ENCODE peak calls at places on chromosome 4, in nine cellular contexts. H, N, S, F, U, O, L, Y and E are unnamed samples.

GRCh38 chr4:172521171-172521570 is 647.4 kb upstream of the GALNT7 start:
- DNase-seq in L (no peak), U (no peak), S (no peak), N (no peak), H (no peak), Y (no peak), O (no peak), F (no peak), E (no peak)

GRCh38 chr4:20320232-20320631 is 68.5 kb downstream of the SLIT2 start:
- DNase-seq in H (no peak), Y (no peak), F (no peak), S (no peak), O (no peak), L (no peak), U (no peak), N (no peak), E (no peak)

GRCh38 chr4:141347738-141348524 is 127.2 kb downstream of the ZNF330 start:
- DNase-seq in O (no peak), N (no peak), L (no peak), H (no peak), S (no peak), U (no peak), Y (no peak), F (no peak), E (peak)

GRCh38 chr4:178356725-178357124 is 914.5 kb upstream of the AGA start:
- DNase-seq in S (no peak), Y (no peak), O (no peak), H (no peak), U (no peak), F (no peak), L (no peak), N (no peak), E (no peak)

GRCh38 chr4:170599894-170600293 is 510.1 kb upstream of the AADAT start:
- DNase-seq in U (no peak), H (no peak), N (no peak), F (no peak), O (no peak), Y (no peak), S (no peak), L (no peak), E (no peak)

GRCh38 chr4:5967783-5968182 is 50.4 kb downstream of the C4orf50 start:
- DNase-seq in H (no peak), Y (peak), L (no peak), O (no peak), U (no peak), F (no peak), N (no peak), S (no peak), E (no peak)

GRCh38 chr4:31058656-31059055 is 338.5 kb downstream of the PCDH7 start:
- DNase-seq in Y (no peak), H (no peak), L (no peak), N (no peak), F (no peak), O (no peak), S (no peak), U (no peak), E (no peak)

GRCh38 chr4:78560296-78560963 is 8.9 kb downstream of the ANXA3 start:
- DNase-seq in L (peak), U (no peak), O (no peak), Y (no peak), N (no peak), F (no peak), S (no peak), H (no peak), E (peak)

GRCh38 chr4:2803624-2804448 is 11.0 kb downstream of the SH3BP2 start:
- DNase-seq in N (no peak), S (no peak), Y (peak), U (peak), F (no peak), L (peak), H (no peak), O (peak), E (no peak)

GRCh38 chr4:64940698-64941097 is 531.4 kb upstream of the TECRL start:
- DNase-seq in N (no peak), S (no peak), O (no peak), U (no peak), F (no peak), Y (no peak), L (peak), H (no peak), E (peak)

GRCh38 chr4:83378426-83378825 is 43.8 kb upstream of the HPSE start:
- DNase-seq in H (no peak), U (no peak), N (no peak), S (no peak), Y (no peak), O (no peak), L (no peak), F (no peak), E (no peak)

GRCh38 chr4:56330691-56331090 is 56.6 kb downstream of the AASDH start:
- DNase-seq in S (no peak), U (no peak), H (no peak), N (no peak), L (no peak), Y (no peak), O (no peak), F (no peak), E (peak)

GRCh38 chr4:152500798-152501434 is 35.0 kb downstream of the FBXW7 start:
- DNase-seq in H (peak), U (no peak), L (peak), S (no peak), Y (no peak), O (no peak), N (peak), F (peak), E (peak)

GRCh38 chr4:2257361-2258001 is 4.4 kb downstream of the MXD4 start:
- DNase-seq in H (peak), Y (peak), F (no peak), O (peak), N (peak), U (peak), L (no peak), S (peak), E (no peak)

GRCh38 chr4:139247241-139247640 is 32.8 kb downstream of the MGARP start:
- DNase-seq in Y (no peak), S (no peak), L (no peak), O (no peak), N (no peak), U (no peak), F (no peak), H (no peak), E (peak)

GRCh38 chr4:113316879-113317278 is 267.4 kb downstream of the ANK2 start:
- DNase-seq in Y (no peak), N (no peak), L (no peak), S (no peak), O (no peak), F (no peak), U (no peak), H (no peak), E (no peak)

GRCh38 chr4:176323511-176324160 is 3.9 kb downstream of the SPCS3 start:
- DNase-seq in L (no peak), U (no peak), S (no peak), O (no peak), N (no peak), H (no peak), Y (no peak), F (no peak), E (no peak)

GRCh38 chr4:168811207-168811606 is 198.8 kb downstream of the CBR4 start:
- DNase-seq in H (no peak), Y (no peak), O (no peak), L (no peak), F (no peak), U (no peak), N (no peak), S (no peak), E (no peak)

GRCh38 chr4:65819192-65819591 is 148.9 kb upstream of the EPHA5 start:
- DNase-seq in O (no peak), S (no peak), F (no peak), Y (no peak), H (no peak), L (no peak), U (no peak), N (no peak), E (no peak)

GRCh38 chr4:166121897-166122296 is 248.9 kb downstream of the TLL1 start:
- DNase-seq in Y (no peak), U (no peak), L (no peak), S (no peak), F (no peak), H (no peak), N (no peak), O (no peak), E (no peak)

GRCh38 chr4:175703956-175704600 is 108.0 kb downstream of the GPM6A start:
- DNase-seq in H (no peak), N (no peak), Y (no peak), F (no peak), U (no peak), O (no peak), S (no peak), L (no peak), E (no peak)

GRCh38 chr4:6085028-6085942 is 67.1 kb upstream of the C4orf50 start:
- DNase-seq in U (no peak), Y (no peak), F (no peak), L (no peak), S (no peak), O (no peak), N (no peak), H (no peak), E (no peak)

GRCh38 chr4:117420966-117421365 is 335.6 kb upstream of the TRAM1L1 start:
- DNase-seq in U (no peak), S (no peak), L (no peak), Y (no peak), O (no peak), H (no peak), F (no peak), N (no peak), E (no peak)

GRCh38 chr4:82784615-82785247 is 13.9 kb downstream of the SCD5 start:
- DNase-seq in L (peak), U (no peak), N (no peak), O (no peak), Y (no peak), H (no peak), S (no peak), F (no peak), E (peak)

GRCh38 chr4:159283697-159284492 is 181.0 kb downstream of the RAPGEF2 start:
- DNase-seq in U (no peak), F (no peak), H (no peak), L (peak), N (no peak), Y (no peak), O (no peak), S (no peak), E (peak)

GRCh38 chr4:128800305-128800704 is 9.2 kb upstream of the JADE1 start:
- DNase-seq in U (no peak), N (no peak), Y (no peak), S (no peak), O (no peak), L (no peak), F (no peak), H (no peak), E (no peak)

GRCh38 chr4:128803783-128804182 is 5.7 kb upstream of the JADE1 start:
- DNase-seq in L (no peak), H (no peak), U (no peak), S (no peak), O (no peak), F (no peak), N (no peak), Y (no peak), E (no peak)

GRCh38 chr4:128802680-128803628 is 6.5 kb upstream of the JADE1 start:
- DNase-seq in U (no peak), F (no peak), S (no peak), L (no peak), Y (no peak), O (no peak), N (no peak), H (no peak), E (no peak)
- H3K4me3 ChIP-seq in U (no peak), F (no peak), S (no peak), L (no peak), Y (no peak), O (no peak), N (no peak), H (no peak), E (no peak)

DNA sequence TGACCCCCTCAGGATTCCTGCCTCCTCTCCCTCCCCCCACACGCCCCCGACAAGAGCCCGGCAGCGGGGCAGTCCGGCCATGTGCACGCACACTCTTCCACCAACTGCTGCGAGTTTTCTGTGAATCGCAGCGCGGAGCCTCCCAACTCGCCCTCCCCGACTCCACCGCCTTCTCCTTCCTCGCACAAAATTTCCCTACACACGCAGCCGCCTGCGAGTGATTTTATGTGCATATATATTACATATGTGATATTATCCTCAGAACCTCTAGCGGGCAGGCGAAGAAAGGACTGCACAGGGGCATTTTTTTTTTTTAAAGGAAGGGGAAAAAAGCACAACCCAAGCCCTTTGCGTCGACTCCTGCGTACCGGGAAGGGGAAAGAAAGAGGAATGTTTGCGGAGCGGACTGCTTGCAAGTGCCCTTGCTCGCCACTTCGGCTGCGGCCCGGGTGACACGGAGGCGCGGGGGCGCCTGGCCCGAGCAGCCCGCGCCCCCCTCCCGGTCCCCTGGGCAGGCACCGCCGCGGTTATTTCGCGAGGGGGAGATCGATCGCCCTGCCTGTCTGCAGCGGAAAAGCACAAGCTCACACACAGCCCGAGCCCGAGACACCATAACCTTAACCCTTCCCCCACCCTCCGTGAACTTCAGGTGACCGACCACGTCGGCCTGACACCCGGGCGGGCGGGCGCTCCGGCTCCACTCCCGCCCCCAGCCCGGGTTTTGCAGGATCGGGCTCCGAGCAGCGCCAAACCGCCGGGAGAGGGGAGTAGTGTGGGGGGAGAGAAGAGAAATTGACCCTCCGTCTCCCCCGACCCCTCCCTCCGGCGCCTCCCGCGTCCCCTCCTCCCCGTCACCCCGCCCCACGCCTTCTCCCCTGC is 2.2 kb downstream of the ZNF827 start:
- DNase-seq in Y (peak), U (peak), F (peak), O (peak), S (no peak), N (peak), H (peak), L (peak), E (peak)
- TF ChIP-seq CTCF in Y (peak), U (peak), F (peak), O (no peak), S (peak), N (no peak), H (peak), L (peak), E (peak)

DNA sequence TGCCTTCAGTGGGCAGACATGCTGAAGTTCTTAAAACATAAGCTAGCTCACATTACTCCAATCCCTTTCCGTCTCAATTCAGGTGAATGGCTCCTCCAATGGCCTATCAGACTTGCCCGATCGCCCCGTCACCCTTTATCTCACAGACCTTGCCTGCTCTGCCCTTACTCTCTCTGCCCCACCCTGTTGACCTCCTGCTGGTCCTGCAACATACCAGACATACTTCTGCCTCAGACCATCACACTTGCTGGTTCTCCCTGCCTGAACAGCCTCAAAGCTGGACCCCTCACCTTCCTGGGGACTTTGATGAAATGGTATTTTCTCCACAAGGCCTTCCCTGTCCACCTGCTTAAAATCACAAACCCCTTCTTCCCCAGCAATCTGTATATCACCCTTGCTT is 340.1 kb upstream of the NR3C2 start:
- DNase-seq in Y (no peak), N (no peak), S (no peak), O (no peak), H (no peak), F (no peak), L (no peak), U (no peak), E (no peak)
- H3K4me3 ChIP-seq in Y (no peak), N (no peak), S (no peak), O (no peak), H (no peak), F (no peak), L (no peak), U (no peak), E (no peak)

GRCh38 chr4:154049457-154050181 is 260.7 kb upstream of the SFRP2 start:
- DNase-seq in L (peak), S (no peak), U (no peak), Y (no peak), H (no peak), N (no peak), O (no peak), F (no peak), E (peak)
- TF ChIP-seq CTCF in L (peak), S (no peak), U (no peak), Y (no peak), H (no peak), N (no peak), O (no peak), F (peak), E (peak)

DNA sequence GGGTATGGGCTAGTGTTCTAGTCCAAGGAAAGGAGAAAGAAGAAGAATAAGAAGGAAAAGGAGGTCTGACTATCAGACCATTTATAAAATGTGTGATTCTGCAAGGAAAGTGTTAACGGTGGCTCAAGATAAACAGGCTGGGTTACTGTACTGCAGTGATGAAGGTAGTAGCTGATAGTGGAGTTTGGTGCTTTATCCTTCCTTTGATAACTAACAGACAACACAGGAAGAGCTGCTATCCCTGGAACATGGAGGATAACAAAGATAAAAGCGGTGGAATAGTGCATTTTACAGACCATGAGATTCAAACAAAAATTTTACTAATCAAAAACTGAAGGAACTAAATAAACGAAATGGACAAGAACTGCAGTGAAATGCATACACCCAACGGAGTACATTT is 2.5 kb downstream of the UNC5C start:
- DNase-seq in L (no peak), O (no peak), N (no peak), F (no peak), H (no peak), U (no peak), Y (no peak), S (no peak), E (no peak)
- H3K4me3 ChIP-seq in L (no peak), O (no peak), N (no peak), F (no peak), H (no peak), U (peak), Y (peak), S (peak), E (no peak)

DNA sequence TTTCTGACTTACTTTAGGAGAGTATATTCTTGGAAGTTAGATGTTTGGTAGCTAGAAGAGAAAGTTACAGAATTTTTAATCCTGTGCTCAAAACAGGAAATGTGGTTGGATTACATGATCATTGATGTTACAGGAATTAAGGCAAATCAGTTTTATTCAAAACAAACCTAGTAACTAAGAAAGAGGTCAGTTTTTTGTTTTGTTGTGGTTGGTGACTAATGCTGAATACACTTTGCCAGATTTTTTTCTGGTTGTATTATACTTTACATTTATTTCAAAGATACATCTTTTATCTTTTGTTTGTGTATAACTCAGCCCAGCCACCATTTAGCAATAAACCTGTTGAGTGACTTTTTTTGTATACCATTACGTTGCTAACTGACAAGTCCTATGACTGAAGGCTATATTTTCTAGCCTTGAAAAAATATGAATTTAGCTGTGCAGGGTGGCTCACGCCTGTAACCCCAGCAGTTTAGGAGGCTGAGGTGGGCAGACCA is 116.7 kb downstream of the KLHL8 start:
- DNase-seq in F (peak), Y (no peak), U (no peak), H (no peak), S (no peak), N (no peak), L (peak), O (no peak), E (peak)
- TF ChIP-seq CTCF in F (no peak), Y (no peak), U (no peak), H (no peak), S (no peak), N (no peak), L (no peak), O (no peak), E (no peak)

GRCh38 chr4:101183658-101184373 is 163.5 kb downstream of the PPP3CA start:
- DNase-seq in S (no peak), H (no peak), L (peak), N (no peak), Y (no peak), F (no peak), O (no peak), U (no peak), E (peak)
- H3K4me3 ChIP-seq in S (no peak), H (no peak), L (no peak), N (no peak), Y (no peak), F (no peak), O (no peak), U (no peak), E (no peak)

GRCh38 chr4:102760645-102761477 is at the start of gene MANBA:
- DNase-seq in F (peak), U (peak), O (peak), L (peak), Y (peak), N (peak), S (peak), H (peak), E (peak)
- TF ChIP-seq CTCF in F (no peak), U (no peak), O (no peak), L (no peak), Y (no peak), N (no peak), S (no peak), H (no peak), E (no peak)

GRCh38 chr4:184267673-184268573 is 50.2 kb upstream of the ENPP6 start:
- DNase-seq in U (no peak), O (peak), N (no peak), F (peak), Y (peak), L (peak), H (peak), S (no peak), E (peak)
- H3K4me3 ChIP-seq in U (peak), O (no peak), N (no peak), F (peak), Y (no peak), L (peak), H (peak), S (peak), E (peak)